ENCODE peak calls at places on chromosomes 6 and 20, in five cellular contexts. One of them, this sample, is unnamed.

GRCh38 chr6:167730441-167730840 is 96.3 kb upstream of the AFDN start:
- DNase-seq in cardiac fibroblast: no peak
- DNase-seq in upper lobe of left lung: no peak
- DNase-seq in fibroblast of the aortic adventitia: no peak
- DNase-seq in AG09309: no peak
- DNase-seq in this sample: no peak

GRCh38 chr20:49890651-49891361 is 24.5 kb downstream of the SPATA2 start:
- DNase-seq in cardiac fibroblast: no peak
- DNase-seq in fibroblast of the aortic adventitia: no peak
- DNase-seq in upper lobe of left lung: peak
- DNase-seq in AG09309: no peak
- DNase-seq in this sample: no peak

GRCh38 chr6:138346302-138347195 is 31.2 kb upstream of the SMIM28 start:
- DNase-seq in AG09309: peak
- DNase-seq in upper lobe of left lung: no peak
- DNase-seq in fibroblast of the aortic adventitia: peak
- DNase-seq in cardiac fibroblast: peak
- DNase-seq in this sample: peak

GRCh38 chr6:127933852-127934840 is 33.3 kb upstream of the THEMIS start:
- DNase-seq in fibroblast of the aortic adventitia: no peak
- DNase-seq in AG09309: no peak
- DNase-seq in cardiac fibroblast: no peak
- DNase-seq in upper lobe of left lung: no peak
- DNase-seq in this sample: no peak

GRCh38 chr6:41216616-41217015 is 11.5 kb upstream of the TREML4 start:
- DNase-seq in upper lobe of left lung: no peak
- DNase-seq in cardiac fibroblast: no peak
- DNase-seq in AG09309: no peak
- DNase-seq in fibroblast of the aortic adventitia: no peak
- DNase-seq in this sample: no peak

GRCh38 chr6:19368511-19368910 is 468.7 kb upstream of the ID4 start:
- DNase-seq in upper lobe of left lung: no peak
- DNase-seq in AG09309: peak
- DNase-seq in cardiac fibroblast: peak
- DNase-seq in fibroblast of the aortic adventitia: peak
- DNase-seq in this sample: peak

GRCh38 chr6:122622404-122622938 is 12.3 kb downstream of the PKIB start:
- DNase-seq in cardiac fibroblast: no peak
- DNase-seq in AG09309: no peak
- DNase-seq in fibroblast of the aortic adventitia: no peak
- DNase-seq in upper lobe of left lung: no peak
- DNase-seq in this sample: no peak

GRCh38 chr20:36836591-36837329 is 39.2 kb upstream of the TLDC2 start:
- DNase-seq in cardiac fibroblast: peak
- DNase-seq in AG09309: no peak
- DNase-seq in upper lobe of left lung: peak
- DNase-seq in fibroblast of the aortic adventitia: no peak
- DNase-seq in this sample: peak

GRCh38 chr6:72787521-72788031 is 165.7 kb downstream of the KCNQ5 start:
- DNase-seq in cardiac fibroblast: peak
- DNase-seq in fibroblast of the aortic adventitia: peak
- DNase-seq in upper lobe of left lung: peak
- DNase-seq in AG09309: peak
- DNase-seq in this sample: peak

GRCh38 chr6:113995632-113996031 is 24.7 kb upstream of the HDAC2 start:
- DNase-seq in AG09309: peak
- DNase-seq in upper lobe of left lung: peak
- DNase-seq in cardiac fibroblast: peak
- DNase-seq in fibroblast of the aortic adventitia: peak
- DNase-seq in this sample: peak

GRCh38 chr20:2521369-2522305 is 12.9 kb upstream of the ZNF343 start:
- DNase-seq in cardiac fibroblast: peak
- DNase-seq in upper lobe of left lung: no peak
- DNase-seq in fibroblast of the aortic adventitia: peak
- DNase-seq in AG09309: no peak
- DNase-seq in this sample: peak

GRCh38 chr20:9829835-9830234 is 9.0 kb downstream of the PAK5 start:
- DNase-seq in cardiac fibroblast: no peak
- DNase-seq in upper lobe of left lung: no peak
- DNase-seq in fibroblast of the aortic adventitia: no peak
- DNase-seq in AG09309: no peak
- DNase-seq in this sample: no peak

GRCh38 chr6:106356382-106356781 is 4.1 kb upstream of the CRYBG1 start:
- DNase-seq in cardiac fibroblast: no peak
- DNase-seq in fibroblast of the aortic adventitia: no peak
- DNase-seq in AG09309: no peak
- DNase-seq in upper lobe of left lung: no peak
- DNase-seq in this sample: peak

GRCh38 chr6:90284236-90284744 is 12.4 kb downstream of the BACH2 start:
- DNase-seq in fibroblast of the aortic adventitia: peak
- DNase-seq in AG09309: peak
- DNase-seq in cardiac fibroblast: peak
- DNase-seq in upper lobe of left lung: no peak
- DNase-seq in this sample: peak

GRCh38 chr6:144617231-144618199 is 332.4 kb downstream of the UTRN start:
- DNase-seq in fibroblast of the aortic adventitia: peak
- DNase-seq in cardiac fibroblast: no peak
- DNase-seq in upper lobe of left lung: no peak
- DNase-seq in AG09309: no peak
- DNase-seq in this sample: peak

GRCh38 chr6:154951400-154952200 is 43.5 kb upstream of the TIAM2 start:
- DNase-seq in fibroblast of the aortic adventitia: no peak
- DNase-seq in upper lobe of left lung: no peak
- DNase-seq in AG09309: no peak
- DNase-seq in cardiac fibroblast: no peak
- DNase-seq in this sample: no peak

GRCh38 chr6:14703586-14703985 is 542.3 kb upstream of the JARID2 start:
- DNase-seq in AG09309: peak
- DNase-seq in upper lobe of left lung: no peak
- DNase-seq in fibroblast of the aortic adventitia: peak
- DNase-seq in cardiac fibroblast: no peak
- DNase-seq in this sample: peak

GRCh38 chr6:108002365-108003221 is 44.6 kb upstream of the SEC63 start:
- DNase-seq in AG09309: no peak
- DNase-seq in cardiac fibroblast: no peak
- DNase-seq in fibroblast of the aortic adventitia: no peak
- DNase-seq in upper lobe of left lung: peak
- DNase-seq in this sample: no peak

GRCh38 chr6:34531580-34532201 is 24.4 kb downstream of the SPDEF start:
- DNase-seq in upper lobe of left lung: no peak
- DNase-seq in fibroblast of the aortic adventitia: peak
- DNase-seq in cardiac fibroblast: peak
- DNase-seq in AG09309: peak
- DNase-seq in this sample: peak

GRCh38 chr6:28206527-28207243 is 18.4 kb upstream of the ZSCAN9 start:
- DNase-seq in fibroblast of the aortic adventitia: no peak
- DNase-seq in cardiac fibroblast: no peak
- DNase-seq in AG09309: no peak
- DNase-seq in upper lobe of left lung: peak
- DNase-seq in this sample: peak

GRCh38 chr20:20721489-20721888 is 9.0 kb upstream of the RALGAPA2 start:
- DNase-seq in fibroblast of the aortic adventitia: no peak
- DNase-seq in upper lobe of left lung: no peak
- DNase-seq in cardiac fibroblast: no peak
- DNase-seq in AG09309: no peak
- DNase-seq in this sample: no peak

GRCh38 chr6:138404666-138405337 is 779 bp downstream of the HEBP2 start:
- DNase-seq in fibroblast of the aortic adventitia: peak
- DNase-seq in cardiac fibroblast: peak
- DNase-seq in upper lobe of left lung: peak
- DNase-seq in AG09309: no peak
- DNase-seq in this sample: no peak

GRCh38 chr20:3115190-3116107 is 30.9 kb upstream of the AVP start:
- DNase-seq in fibroblast of the aortic adventitia: peak
- DNase-seq in upper lobe of left lung: no peak
- DNase-seq in AG09309: peak
- DNase-seq in cardiac fibroblast: peak
- DNase-seq in this sample: peak

GRCh38 chr6:164109770-164110140 is 695.2 kb downstream of the QKI start:
- DNase-seq in fibroblast of the aortic adventitia: no peak
- DNase-seq in cardiac fibroblast: peak
- DNase-seq in AG09309: no peak
- DNase-seq in upper lobe of left lung: peak
- DNase-seq in this sample: peak

GRCh38 chr6:21348462-21349195 is 244.9 kb upstream of the SOX4 start:
- DNase-seq in fibroblast of the aortic adventitia: peak
- DNase-seq in AG09309: peak
- DNase-seq in upper lobe of left lung: peak
- DNase-seq in cardiac fibroblast: peak
- DNase-seq in this sample: peak

GRCh38 chr6:26033132-26033941 is 53.9 kb upstream of the HFE start:
- DNase-seq in fibroblast of the aortic adventitia: peak
- DNase-seq in cardiac fibroblast: peak
- DNase-seq in upper lobe of left lung: peak
- DNase-seq in AG09309: peak
- DNase-seq in this sample: peak

GRCh38 chr20:2238601-2239000 is 57.2 kb upstream of the TGM3 start:
- DNase-seq in upper lobe of left lung: no peak
- DNase-seq in cardiac fibroblast: no peak
- DNase-seq in fibroblast of the aortic adventitia: no peak
- DNase-seq in AG09309: no peak
- DNase-seq in this sample: no peak

GRCh38 chr6:109442393-109442924 is 1.9 kb downstream of the SMPD2 start:
- DNase-seq in upper lobe of left lung: no peak
- DNase-seq in cardiac fibroblast: no peak
- DNase-seq in AG09309: no peak
- DNase-seq in fibroblast of the aortic adventitia: no peak
- DNase-seq in this sample: no peak

GRCh38 chr6:109445382-109445781 is 4.9 kb downstream of the SMPD2 start:
- DNase-seq in cardiac fibroblast: no peak
- DNase-seq in fibroblast of the aortic adventitia: no peak
- DNase-seq in AG09309: no peak
- DNase-seq in upper lobe of left lung: no peak
- DNase-seq in this sample: no peak

GRCh38 chr6:109440325-109441068 is at the start of the genes PPIL6 and SMPD2:
- DNase-seq in cardiac fibroblast: peak
- DNase-seq in fibroblast of the aortic adventitia: peak
- DNase-seq in upper lobe of left lung: peak
- DNase-seq in AG09309: peak
- DNase-seq in this sample: peak

GRCh38 chr6:109443425-109443950 is 3.0 kb downstream of the SMPD2 start:
- DNase-seq in AG09309: no peak
- DNase-seq in upper lobe of left lung: no peak
- DNase-seq in fibroblast of the aortic adventitia: no peak
- DNase-seq in cardiac fibroblast: no peak
- DNase-seq in this sample: no peak

GRCh38 chr6:109441069-109441816 is 719 bp downstream of the SMPD2 start:
- DNase-seq in upper lobe of left lung: peak
- DNase-seq in AG09309: no peak
- DNase-seq in fibroblast of the aortic adventitia: peak
- DNase-seq in cardiac fibroblast: peak
- DNase-seq in this sample: peak
- TF ChIP-seq CTCF in upper lobe of left lung: peak
- TF ChIP-seq CTCF in AG09309: peak
- TF ChIP-seq CTCF in fibroblast of the aortic adventitia: peak
- TF ChIP-seq CTCF in cardiac fibroblast: peak
- TF ChIP-seq CTCF in this sample: peak

GRCh38 chr6:45678063-45678620 is 300.4 kb upstream of the SUPT3H start:
- DNase-seq in AG09309: no peak
- DNase-seq in cardiac fibroblast: no peak
- DNase-seq in upper lobe of left lung: no peak
- DNase-seq in fibroblast of the aortic adventitia: no peak
- DNase-seq in this sample: no peak
- H3K4me3 ChIP-seq in AG09309: no peak
- H3K4me3 ChIP-seq in cardiac fibroblast: no peak
- H3K4me3 ChIP-seq in upper lobe of left lung: no peak
- H3K4me3 ChIP-seq in fibroblast of the aortic adventitia: no peak
- H3K4me3 ChIP-seq in this sample: no peak

GRCh38 chr6:8063762-8064637 is at the start of gene BLOC1S5:
- DNase-seq in AG09309: peak
- DNase-seq in upper lobe of left lung: peak
- DNase-seq in cardiac fibroblast: peak
- DNase-seq in fibroblast of the aortic adventitia: peak
- DNase-seq in this sample: peak
- TF ChIP-seq CTCF in AG09309: no peak
- TF ChIP-seq CTCF in upper lobe of left lung: peak
- TF ChIP-seq CTCF in cardiac fibroblast: no peak
- TF ChIP-seq CTCF in fibroblast of the aortic adventitia: no peak
- TF ChIP-seq CTCF in this sample: no peak

GRCh38 chr6:147479857-147480256 is 28.6 kb upstream of the SAMD5 start:
- DNase-seq in fibroblast of the aortic adventitia: no peak
- DNase-seq in cardiac fibroblast: no peak
- DNase-seq in upper lobe of left lung: no peak
- DNase-seq in AG09309: no peak
- DNase-seq in this sample: no peak
- H3K4me3 ChIP-seq in fibroblast of the aortic adventitia: no peak
- H3K4me3 ChIP-seq in cardiac fibroblast: no peak
- H3K4me3 ChIP-seq in upper lobe of left lung: no peak
- H3K4me3 ChIP-seq in AG09309: no peak
- H3K4me3 ChIP-seq in this sample: no peak

GRCh38 chr6:13328076-13328874 is at the start of gene TBC1D7:
- DNase-seq in AG09309: peak
- DNase-seq in fibroblast of the aortic adventitia: peak
- DNase-seq in cardiac fibroblast: peak
- DNase-seq in upper lobe of left lung: peak
- DNase-seq in this sample: peak
- TF ChIP-seq CTCF in AG09309: no peak
- TF ChIP-seq CTCF in fibroblast of the aortic adventitia: peak
- TF ChIP-seq CTCF in cardiac fibroblast: peak
- TF ChIP-seq CTCF in upper lobe of left lung: peak
- TF ChIP-seq CTCF in this sample: peak

DNA sequence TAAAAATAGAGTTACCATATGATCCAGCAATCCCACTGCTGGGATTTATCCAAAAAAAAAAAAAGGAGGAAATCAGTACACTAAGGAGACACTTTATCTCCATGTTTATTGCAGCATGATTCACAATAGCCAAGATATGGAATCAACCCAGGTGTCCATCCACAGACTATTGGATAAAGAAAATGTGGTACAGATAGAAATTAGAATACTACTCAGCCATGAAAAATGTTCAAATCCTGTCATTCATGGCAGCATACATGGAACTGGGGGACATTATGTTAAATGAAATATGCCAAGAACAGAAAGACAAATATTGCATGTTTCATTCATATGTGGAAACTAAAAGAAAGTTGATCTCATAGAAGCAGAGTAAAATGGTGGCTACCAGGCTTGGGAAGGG is 75.3 kb downstream of the ERMARD start:
- DNase-seq in upper lobe of left lung: no peak
- DNase-seq in fibroblast of the aortic adventitia: no peak
- DNase-seq in cardiac fibroblast: no peak
- DNase-seq in AG09309: no peak
- DNase-seq in this sample: no peak
- H3K4me3 ChIP-seq in upper lobe of left lung: no peak
- H3K4me3 ChIP-seq in fibroblast of the aortic adventitia: no peak
- H3K4me3 ChIP-seq in cardiac fibroblast: no peak
- H3K4me3 ChIP-seq in AG09309: no peak
- H3K4me3 ChIP-seq in this sample: no peak

GRCh38 chr20:63775096-63775978 is 35.8 kb downstream of the SLC2A4RG start:
- DNase-seq in fibroblast of the aortic adventitia: peak
- DNase-seq in cardiac fibroblast: no peak
- DNase-seq in AG09309: no peak
- DNase-seq in upper lobe of left lung: no peak
- DNase-seq in this sample: peak
- TF ChIP-seq CTCF in fibroblast of the aortic adventitia: peak
- TF ChIP-seq CTCF in cardiac fibroblast: peak
- TF ChIP-seq CTCF in AG09309: peak
- TF ChIP-seq CTCF in upper lobe of left lung: peak
- TF ChIP-seq CTCF in this sample: peak